ENCODE peak calls at places on chromosomes 3 and 15, in nine cellular contexts. E, T, A, K, N, W, V, Z and C are unnamed samples.
A peak's percentile ranks its signal among the peaks of the same experiment; 100 is the strongest.

GRCh38 chr3:37053337-37053736 is 60.0 kb downstream of the MLH1 start:
- DNase-seq in E (no peak), T (no peak), A (no peak), K (no peak), N (no peak), W (no peak), V (no peak), Z (no peak), C (no peak)

GRCh38 chr15:41254560-41254959 is 23.5 kb downstream of the CHP1 start:
- DNase-seq in E (no peak), T (no peak), A (no peak), K (no peak), N (no peak), W (no peak), V (no peak), Z (no peak), C (no peak)

GRCh38 chr3:41836360-41837134 is 125.4 kb downstream of the ULK4 start:
- DNase-seq in E (no peak), T (no peak), A (no peak), K (no peak), N (no peak), W (peak; percentile 63), V (no peak), Z (no peak), C (no peak)

GRCh38 chr15:81106560-81106959 is 27.5 kb upstream of the CFAP161 start:
- DNase-seq in E (peak; percentile 91), T (no peak), A (no peak), K (peak; percentile 67), N (peak; percentile 73), W (peak; percentile 62), V (no peak), Z (peak; percentile 67), C (peak; percentile 80)

GRCh38 chr3:65024148-65024547 is 336.3 kb upstream of the ADAMTS9 start:
- DNase-seq in E (no peak), T (no peak), A (no peak), K (no peak), N (peak; percentile 50), W (no peak), V (no peak), Z (no peak), C (no peak)

GRCh38 chr3:21028412-21028811 is 722.6 kb downstream of the ZNF385D start:
- DNase-seq in E (no peak), T (no peak), A (no peak), K (no peak), N (no peak), W (no peak), V (no peak), Z (no peak), C (no peak)

GRCh38 chr3:190497809-190498208 is 16.1 kb upstream of the IL1RAP start:
- DNase-seq in E (no peak), T (no peak), A (no peak), K (peak; percentile 52), N (no peak), W (no peak), V (no peak), Z (peak; percentile 59), C (no peak)

GRCh38 chr15:95826831-95827230 is 503.7 kb upstream of the NR2F2 start:
- DNase-seq in E (no peak), T (no peak), A (no peak), K (peak; percentile 26), N (peak; percentile 42), W (no peak), V (no peak), Z (peak; percentile 22), C (no peak)

GRCh38 chr3:126146034-126146433 is 34.4 kb downstream of the ALDH1L1 start:
- DNase-seq in E (peak; percentile 91), T (no peak), A (no peak), K (no peak), N (no peak), W (no peak), V (no peak), Z (no peak), C (no peak)

GRCh38 chr3:14914777-14915113 is 32.6 kb upstream of the NR2C2 start:
- DNase-seq in E (no peak), T (no peak), A (no peak), K (no peak), N (no peak), W (peak; percentile 16), V (no peak), Z (no peak), C (no peak)

GRCh38 chr3:100662113-100662823 is 47.0 kb upstream of the TFG start:
- DNase-seq in E (no peak), T (no peak), A (no peak), K (peak; percentile 41), N (peak; percentile 64), W (no peak), V (no peak), Z (peak; percentile 31), C (no peak)

GRCh38 chr3:49004352-49005297 is 2.6 kb upstream of the WDR6 start:
- DNase-seq in E (no peak), T (no peak), A (peak; percentile 75), K (no peak), N (no peak), W (no peak), V (no peak), Z (no peak), C (no peak)

GRCh38 chr3:161108840-161109239 is 3.7 kb upstream of the B3GALNT1 start:
- DNase-seq in E (no peak), T (no peak), A (no peak), K (peak; percentile 70), N (no peak), W (no peak), V (no peak), Z (no peak), C (no peak)

GRCh38 chr3:10432931-10433330 is 72.5 kb downstream of the ATP2B2 start:
- DNase-seq in E (no peak), T (no peak), A (no peak), K (no peak), N (no peak), W (no peak), V (no peak), Z (no peak), C (no peak)

GRCh38 chr15:80093854-80094418 is 34.5 kb downstream of the ZFAND6 start:
- DNase-seq in E (no peak), T (no peak), A (peak; percentile 51), K (peak; percentile 54), N (peak; percentile 41), W (peak; percentile 53), V (no peak), Z (peak; percentile 61), C (no peak)

GRCh38 chr3:3641877-3642276 is 157.4 kb upstream of the LRRN1 start:
- DNase-seq in E (no peak), T (no peak), A (no peak), K (no peak), N (no peak), W (no peak), V (no peak), Z (no peak), C (no peak)

DNA sequence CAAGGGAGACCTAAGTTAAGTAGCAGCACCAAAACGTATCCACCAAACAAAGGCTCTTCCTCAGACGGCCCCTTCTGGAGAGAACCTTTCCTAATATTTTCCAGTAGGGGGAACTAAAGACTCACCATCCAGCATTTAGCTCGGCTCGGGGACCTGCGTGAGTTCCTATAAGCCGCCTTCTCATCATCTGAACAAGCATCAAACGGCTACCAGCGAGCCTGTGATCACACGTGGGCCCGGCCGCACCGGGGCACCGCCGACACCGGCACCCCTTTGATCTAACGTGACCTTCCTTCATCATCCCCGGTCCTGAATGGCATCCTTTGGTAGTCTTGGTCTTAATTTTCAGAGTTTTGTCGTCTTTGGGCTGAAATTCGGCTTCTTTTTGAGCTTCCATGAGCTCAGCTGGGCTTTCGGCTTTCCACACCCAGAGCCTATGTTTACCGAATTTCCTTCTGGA is 1.4 kb upstream of the ROBO2 start:
- DNase-seq in E (no peak), T (no peak), A (peak; percentile 61), K (peak; percentile 67), N (peak; percentile 95), W (peak; percentile 70), V (peak; percentile 48), Z (peak; percentile 93), C (peak; percentile 77)
- TF ChIP-seq CTCF in E (peak; percentile 51), T (peak; percentile 38), A (no peak), K (peak; percentile 45), N (peak; percentile 66), W (peak; percentile 39), V (peak; percentile 68), Z (peak; percentile 55), C (peak; percentile 76)

GRCh38 chr3:101687142-101687931 is 819 bp upstream of the RPL24 start:
- DNase-seq in E (no peak), T (no peak), A (no peak), K (peak; percentile 57), N (no peak), W (no peak), V (no peak), Z (peak; percentile 51), C (no peak)

GRCh38 chr3:101695779-101696372 is 9.4 kb upstream of the RPL24 start:
- DNase-seq in E (no peak), T (no peak), A (no peak), K (peak; percentile 38), N (peak; percentile 91), W (no peak), V (no peak), Z (peak; percentile 85), C (no peak)

GRCh38 chr3:101689291-101689690 is 2.8 kb upstream of the RPL24 start:
- DNase-seq in E (no peak), T (no peak), A (no peak), K (no peak), N (no peak), W (no peak), V (no peak), Z (no peak), C (no peak)

GRCh38 chr3:101685870-101686307 is 629 bp downstream of the RPL24 start:
- DNase-seq in E (no peak), T (no peak), A (no peak), K (no peak), N (peak; percentile 17), W (no peak), V (no peak), Z (no peak), C (no peak)

DNA sequence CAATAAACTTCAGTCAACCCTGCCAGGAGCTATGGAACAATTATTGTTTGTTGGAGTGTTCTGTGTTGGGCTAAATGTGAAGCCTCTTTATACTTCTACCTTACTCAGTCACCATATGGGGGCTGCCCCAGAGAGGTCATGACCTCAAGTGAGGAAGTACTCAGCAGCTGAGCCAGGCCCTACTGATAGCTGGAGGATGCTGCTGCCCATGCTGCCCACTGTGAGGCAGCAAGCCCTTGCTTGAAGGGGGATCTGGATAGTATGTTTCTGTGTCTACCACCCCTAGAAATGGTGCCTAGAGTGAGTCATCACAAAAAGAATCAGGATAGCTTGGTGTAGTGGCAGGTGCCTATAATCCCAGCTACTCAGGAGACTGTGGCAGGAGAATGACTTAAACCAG is 4.5 kb upstream of the RPL24 start:
- DNase-seq in E (no peak), T (no peak), A (no peak), K (no peak), N (peak; percentile 21), W (no peak), V (no peak), Z (no peak), C (no peak)
- H3K27ac ChIP-seq in E (peak overlapping the region; percentile 41), T (no peak overlapping the region), A (no peak overlapping the region), K (no peak overlapping the region), N (no peak overlapping the region), W (no peak overlapping the region), V (no peak overlapping the region), Z (no peak overlapping the region), C (no peak overlapping the region)

GRCh38 chr3:128475355-128475754 is 8.7 kb upstream of the DNAJB8 start:
- DNase-seq in E (no peak), T (no peak), A (no peak), K (no peak), N (no peak), W (no peak), V (no peak), Z (no peak), C (no peak)
- H3K27me3 ChIP-seq in E (peaks cover under 1% of the 10 kb centered on the region), T (no peaks in the 10 kb centered on the region), A (peaks cover 3% of the 10 kb centered on the region), K (no peaks in the 10 kb centered on the region), N (peaks cover 93% of the 10 kb centered on the region), W (peaks cover 92% of the 10 kb centered on the region), V (peaks cover 43% of the 10 kb centered on the region), Z (no peaks in the 10 kb centered on the region), C (no peaks in the 10 kb centered on the region)

GRCh38 chr3:162217603-162218002 is 721.0 kb downstream of the OTOL1 start:
- DNase-seq in E (no peak), T (no peak), A (no peak), K (no peak), N (no peak), W (no peak), V (no peak), Z (peak; percentile 6), C (no peak)
- TF ChIP-seq CTCF in E (no peak), T (no peak), A (no peak), K (no peak), N (no peak), W (no peak), V (no peak), Z (no peak), C (no peak)